ENCODE peak calls at places on chromosome 3, in four cellular contexts. H, M, C and V are unnamed samples.
A peak's percentile ranks its signal among the peaks of the same experiment; 100 is the strongest.

GRCh38 chr3:100865442-100865841 is 127.8 kb downstream of the ABI3BP start:
- DNase-seq in H (no peak), M (peak; percentile 67), C (peak; percentile 26), V (no peak)

GRCh38 chr3:174821477-174821876 is 37.7 kb upstream of the NAALADL2 start:
- DNase-seq in H (peak; percentile 24), C (peak; percentile 7), M (no peak), V (no peak)

GRCh38 chr3:99250821-99251355 is 349.4 kb upstream of the DCBLD2 start:
- DNase-seq in M (no peak), H (no peak), C (peak; percentile 26), V (no peak)

GRCh38 chr3:47612178-47612577 is 33.5 kb upstream of the CSPG5 start:
- DNase-seq in C (peak; percentile 64), M (peak; percentile 64), H (no peak), V (no peak)

GRCh38 chr3:186418601-186419238 is 56.7 kb upstream of the DGKG start:
- DNase-seq in M (peak; percentile 13), C (no peak), H (peak; percentile 32), V (no peak)

GRCh38 chr3:71710906-71711494 is 14.2 kb downstream of the EIF4E3 start:
- DNase-seq in C (peak; percentile 51), M (peak; percentile 77), H (peak; percentile 64), V (peak; percentile 29)

GRCh38 chr3:36776436-36776835 is 12.1 kb upstream of the DCLK3 start:
- DNase-seq in C (no peak), H (no peak), M (no peak), V (no peak)

GRCh38 chr3:71725279-71725991 is at the start of gene EIF4E3:
- DNase-seq in H (peak; percentile 75), C (no peak), M (peak; percentile 35), V (no peak)

GRCh38 chr3:160765211-160765610 is 9.2 kb downstream of the PPM1L start:
- DNase-seq in C (no peak), M (no peak), H (no peak), V (no peak)

GRCh38 chr3:46831316-46831715 is 31.9 kb downstream of the MYL3 start:
- DNase-seq in H (no peak), M (no peak), C (no peak), V (no peak)

GRCh38 chr3:23861689-23862088 is 55.1 kb downstream of the NKIRAS1 start:
- DNase-seq in H (no peak), M (no peak), C (no peak), V (no peak)

GRCh38 chr3:24965706-24966105 is 462.4 kb upstream of the RARB start:
- DNase-seq in M (no peak), H (no peak), C (no peak), V (no peak)

GRCh38 chr3:177419904-177420601 is 222.8 kb upstream of the TBL1XR1 start:
- DNase-seq in H (no peak), M (no peak), C (no peak), V (no peak)

GRCh38 chr3:26018889-26019288 is 229.0 kb downstream of the OXSM start:
- DNase-seq in C (no peak), H (no peak), M (no peak), V (no peak)

GRCh38 chr3:113271189-113271588 is 59.8 kb downstream of the BOC start:
- DNase-seq in M (no peak), H (no peak), C (no peak), V (no peak)

GRCh38 chr3:128433630-128434185 is 33.0 kb downstream of the DNAJB8 start:
- DNase-seq in M (peak; percentile 64), H (no peak), C (no peak), V (no peak)

GRCh38 chr3:148221303-148221702 is 476.4 kb upstream of the AGTR1 start:
- DNase-seq in M (no peak), C (no peak), H (no peak), V (no peak)

GRCh38 chr3:69890094-69890493 is 109.4 kb upstream of the SAMMSON start:
- DNase-seq in C (peak; percentile 53), H (no peak), M (peak; percentile 72), V (no peak)

GRCh38 chr3:152899306-152899705 is 64.4 kb downstream of the P2RY1 start:
- DNase-seq in H (no peak), C (no peak), M (no peak), V (no peak)

GRCh38 chr3:57557088-57557537 is 1.0 kb downstream of the PDE12 start:
- DNase-seq in M (peak; percentile 52), H (peak; percentile 40), C (peak; percentile 58), V (peak; percentile 46)

GRCh38 chr3:50204052-50204803 is 843 bp upstream of the SLC38A3 start:
- DNase-seq in C (no peak), M (no peak), H (no peak), V (no peak)

GRCh38 chr3:156477306-156477705 is 77.6 kb downstream of the SSR3 start:
- DNase-seq in C (no peak), M (no peak), H (no peak), V (no peak)

GRCh38 chr3:61631108-61631769 is 69.9 kb downstream of the PTPRG start:
- DNase-seq in H (no peak), C (no peak), M (no peak), V (no peak)

DNA sequence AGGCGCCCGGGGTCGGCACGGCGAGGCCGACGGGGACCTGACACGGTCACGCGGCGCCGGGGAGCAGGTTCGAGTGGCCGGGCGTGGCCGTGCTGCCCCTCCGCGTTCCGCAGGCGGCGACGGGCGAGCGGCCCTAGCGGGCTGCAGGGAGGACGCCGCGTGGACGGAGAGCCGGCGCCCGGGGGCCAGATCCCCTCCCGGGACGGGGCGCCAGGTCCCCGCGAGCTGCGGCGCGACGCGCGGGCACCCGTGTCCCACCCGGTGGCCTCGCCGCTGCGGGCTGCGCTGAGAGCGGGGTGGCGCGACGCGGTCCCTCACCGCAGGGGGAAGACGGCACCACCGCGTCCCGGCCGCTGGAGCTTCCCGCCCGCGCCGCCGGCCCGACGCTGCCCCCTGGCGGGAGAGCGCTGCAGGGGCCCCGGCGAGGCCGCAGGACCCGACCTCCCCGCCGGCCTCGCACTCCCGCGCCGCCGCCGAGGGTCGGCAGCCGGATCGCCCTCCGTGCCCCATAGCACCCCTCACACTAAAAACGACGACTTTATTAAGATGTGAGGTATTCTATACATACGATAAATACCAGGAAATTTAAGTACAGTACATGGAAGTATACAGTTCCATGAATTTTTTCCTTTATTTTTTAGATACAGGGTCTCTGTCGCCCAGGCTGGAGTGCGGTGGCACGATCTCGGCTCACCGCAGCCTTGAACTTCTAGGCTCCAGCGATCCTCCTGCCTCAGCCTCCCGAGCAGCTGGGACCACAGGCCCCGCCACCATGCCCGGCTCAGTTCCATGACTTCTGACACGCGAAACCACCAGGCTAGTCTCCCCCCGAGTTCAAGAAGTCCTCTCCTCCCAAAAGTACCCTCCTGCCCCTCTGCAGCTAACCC is 1.3 kb upstream of the PIGZ start:
- DNase-seq in C (peak; percentile 57), H (peak; percentile 86), M (peak; percentile 76), V (no peak)
- TF ChIP-seq EZH2 in C (no peak), H (no peak), M (no peak), V (no peak)

DNA sequence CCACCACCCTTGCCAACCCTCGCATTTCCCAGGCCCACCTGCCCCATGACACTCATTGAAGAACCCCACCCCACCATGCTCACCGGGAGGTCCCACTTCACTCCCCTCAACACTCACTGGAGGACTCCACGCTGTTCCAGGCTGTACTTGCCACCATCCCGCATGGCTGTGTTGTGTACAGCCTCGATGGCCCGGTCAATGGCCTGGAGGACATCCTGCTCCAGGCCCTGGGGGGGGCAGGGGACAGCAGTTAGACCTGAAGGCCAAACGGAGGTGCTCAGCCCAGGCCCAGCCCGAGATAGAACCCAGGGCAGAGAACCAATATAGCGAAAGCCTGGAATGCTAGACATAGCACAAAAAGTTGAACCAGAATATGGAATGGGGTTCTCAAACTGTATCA is 2.9 kb downstream of the NCKIPSD start:
- DNase-seq in C (no peak), M (no peak), H (no peak), V (no peak)
- TF ChIP-seq EZH2 in C (no peak), M (no peak), H (no peak), V (no peak)

GRCh38 chr3:180036092-180036677 is 552 bp downstream of the PEX5L start:
- DNase-seq in M (no peak), H (no peak), C (no peak), V (no peak)
- TF ChIP-seq EZH2 in M (no peak), H (no peak), C (no peak), V (no peak)

DNA sequence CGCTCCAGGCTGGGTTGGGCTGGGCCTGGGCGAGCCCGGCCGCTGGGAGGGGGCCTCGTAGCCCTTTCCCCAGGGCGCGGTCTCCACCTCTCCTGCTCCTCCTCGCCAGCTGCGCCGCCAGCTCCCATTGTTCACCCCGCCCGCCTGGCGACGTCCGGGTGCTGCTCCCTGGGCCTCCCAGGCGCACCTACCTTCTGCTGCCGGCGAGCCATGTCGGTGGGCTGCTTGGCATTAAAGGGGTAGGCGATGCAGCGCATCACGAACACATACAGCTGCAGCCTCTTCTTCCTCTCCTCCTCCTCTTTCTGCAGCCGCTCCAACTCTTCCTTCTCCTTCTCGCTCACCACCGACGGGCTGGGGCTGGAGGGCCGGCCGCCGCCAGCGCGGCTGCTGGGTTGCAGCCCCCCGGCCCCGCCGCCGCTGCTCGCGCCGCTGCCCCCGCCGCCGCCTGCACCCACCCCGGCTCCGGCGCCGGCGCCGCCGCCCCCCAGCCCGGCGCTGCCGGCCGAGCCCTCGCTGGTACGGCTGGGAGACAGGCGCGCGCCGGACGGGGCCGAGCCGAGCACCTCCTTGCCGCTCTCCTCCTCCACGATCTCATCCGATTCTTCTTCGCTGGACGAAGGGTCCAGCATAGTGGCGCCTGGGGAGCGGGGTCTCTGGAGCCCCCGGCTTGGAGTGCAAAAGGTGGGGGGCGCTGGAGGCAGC is 666 bp downstream of the CADPS start:
- DNase-seq in C (no peak), M (no peak), H (peak; percentile 5), V (no peak)
- TF ChIP-seq EZH2 in C (peak; percentile 29), M (no peak), H (peak; percentile 42), V (no peak)

GRCh38 chr3:181723568-181724431 is 12.1 kb downstream of the SOX2 start:
- DNase-seq in H (no peak), C (no peak), M (no peak), V (no peak)
- TF ChIP-seq EZH2 in H (peak; percentile 71), C (no peak), M (no peak), V (no peak)

DNA sequence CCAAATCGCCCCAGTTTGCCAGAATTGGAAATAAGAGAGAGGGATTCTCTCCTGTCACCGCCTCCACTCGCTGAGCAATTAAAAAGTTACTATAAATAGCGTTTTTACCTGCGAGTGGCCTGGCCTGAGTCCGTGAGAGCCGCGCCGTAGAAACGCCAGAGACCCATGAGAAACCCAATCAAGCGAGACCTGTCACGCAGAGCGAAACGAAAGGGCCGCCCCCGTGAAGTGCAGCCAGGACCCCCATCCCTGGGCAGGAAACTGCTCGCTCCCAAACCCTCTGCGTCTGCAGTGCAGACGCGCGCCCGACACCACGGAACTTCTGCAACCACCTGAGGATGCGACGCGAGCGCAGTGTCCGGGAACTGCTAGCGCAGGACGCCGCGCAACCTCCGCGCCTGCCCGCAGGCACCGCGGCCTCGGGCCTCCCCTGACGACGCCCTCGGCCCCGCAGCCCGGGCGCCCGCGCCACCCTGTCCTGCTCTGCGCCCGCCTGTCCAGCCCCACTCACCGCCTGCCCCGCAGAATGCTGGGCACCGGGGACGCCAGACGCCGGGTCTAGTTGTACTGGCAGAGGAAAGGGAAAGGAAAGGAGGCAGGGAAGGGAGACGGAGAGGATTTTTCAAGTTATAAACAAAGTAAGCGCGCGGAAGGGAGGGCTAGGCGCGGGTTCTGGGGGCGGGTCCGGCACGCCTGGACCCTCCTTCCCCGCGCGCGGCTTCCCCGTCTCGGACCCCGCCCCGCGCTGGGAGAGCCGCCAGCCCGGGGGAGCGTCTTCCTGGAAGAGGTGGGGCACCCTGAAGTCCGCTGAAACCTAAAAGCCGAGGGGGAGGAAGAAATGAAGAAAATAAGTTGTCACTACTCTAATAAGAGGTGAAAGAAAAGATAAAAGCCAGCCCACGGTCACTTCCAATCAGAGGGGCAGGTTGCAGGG is at the start of gene PLSCR4:
- DNase-seq in C (peak; percentile 93), H (peak; percentile 78), M (peak; percentile 66), V (no peak)
- TF ChIP-seq EZH2 in C (no peak), H (no peak), M (no peak), V (no peak)